ENCODE peak calls at places on chromosomes 5 and 9, in ten cellular contexts. C is coronary artery, Z is aorta, X is endodermal cell, I is right cardiac atrium, O is transverse colon, K is A549, W is left lung, D is IMR-90, L is GM23248. N is an unnamed sample.

GRCh38 chr5:87421307-87421706 is 8.6 kb upstream of the CCNH start:
- DNase-seq in Z (no peak), K (no peak), I (no peak), O (no peak), D (no peak), L (no peak), X (no peak), C (no peak), W (no peak), N (no peak)

GRCh38 chr5:45521067-45521466 is 175.1 kb downstream of the HCN1 start:
- DNase-seq in Z (no peak), D (peak), W (no peak), X (peak), K (peak), O (peak), I (no peak), C (no peak), L (no peak), N (no peak)

GRCh38 chr9:109717342-109717741 is 62.7 kb upstream of the PALM2AKAP2 start:
- DNase-seq in O (no peak), Z (no peak), I (no peak), W (no peak), L (no peak), D (peak), C (no peak), K (no peak), X (no peak), N (no peak)

GRCh38 chr5:170266570-170267379 is 30.8 kb downstream of the LCP2 start:
- DNase-seq in L (no peak), I (no peak), C (no peak), W (no peak), O (no peak), D (no peak), X (no peak), K (no peak), Z (no peak), N (peak)

GRCh38 chr5:113505181-113505580 is 8.3 kb upstream of the YTHDC2 start:
- DNase-seq in O (no peak), D (peak), L (peak), K (no peak), Z (no peak), X (no peak), I (no peak), C (no peak), W (no peak), N (no peak)

GRCh38 chr5:1654786-1655495 is 131.2 kb upstream of the LPCAT1 start:
- DNase-seq in W (no peak), O (no peak), X (no peak), L (no peak), D (no peak), C (peak), I (no peak), K (no peak), Z (no peak), N (no peak)

GRCh38 chr9:38008168-38009034 is 60.6 kb downstream of the SHB start:
- DNase-seq in C (no peak), X (peak), W (peak), D (peak), L (peak), Z (peak), O (peak), I (peak), K (peak), N (no peak)

GRCh38 chr5:12920527-12920926 is 1016.3 kb upstream of the CTNND2 start:
- DNase-seq in K (no peak), L (no peak), D (no peak), O (no peak), C (no peak), X (no peak), W (no peak), Z (no peak), I (no peak), N (no peak)

GRCh38 chr9:124202447-124202971 is 55.2 kb upstream of the NEK6 start:
- DNase-seq in X (peak), D (peak), Z (peak), K (no peak), L (no peak), I (peak), W (peak), O (peak), C (no peak), N (no peak)

GRCh38 chr9:109442716-109443115 is 55.4 kb downstream of the PTPN3 start:
- DNase-seq in X (no peak), C (no peak), I (no peak), K (no peak), O (no peak), D (no peak), Z (no peak), W (no peak), L (no peak), N (no peak)

DNA sequence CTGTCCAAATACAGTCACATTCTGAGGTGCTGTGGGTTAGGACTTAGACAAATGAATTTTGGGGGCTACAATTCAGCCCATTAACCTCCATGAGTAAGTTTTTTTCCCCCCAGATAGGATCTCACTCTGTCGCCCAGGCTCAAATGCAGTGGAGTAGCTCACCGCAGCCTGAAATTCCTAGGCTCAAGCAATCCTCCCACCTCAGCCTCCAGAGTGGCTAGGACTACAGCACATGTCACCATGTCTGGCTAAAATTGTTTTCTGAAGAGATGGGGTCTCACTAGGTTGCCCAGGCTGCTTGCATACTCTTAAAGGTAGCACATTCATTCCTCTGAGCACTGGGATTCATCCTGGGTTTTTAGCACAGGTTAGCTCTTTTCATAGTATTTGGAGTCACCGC is 22.2 kb downstream of the PPP2CA start:
- DNase-seq in Z (no peak), W (no peak), I (no peak), K (no peak), C (no peak), L (no peak), D (no peak), O (no peak), X (no peak), N (no peak)
- H3K27ac ChIP-seq in Z (no peak), W (no peak), I (no peak), K (no peak), C (no peak), L (no peak), D (no peak), O (no peak), X (no peak), N (no peak)

GRCh38 chr9:137756045-137756744 is 121.4 kb upstream of the CACNA1B start:
- DNase-seq in I (no peak), Z (no peak), O (no peak), D (peak), W (no peak), X (no peak), C (no peak), L (no peak), K (no peak), N (no peak)
- H3K27ac ChIP-seq in I (no peak), Z (no peak), O (no peak), D (no peak), W (no peak), X (no peak), C (no peak), L (no peak), K (no peak), N (no peak)

GRCh38 chr9:88993871-88994819 is 2.9 kb downstream of the S1PR3 start:
- DNase-seq in L (peak), X (peak), C (peak), I (peak), Z (no peak), W (no peak), K (no peak), D (no peak), O (no peak), N (no peak)

GRCh38 chr9:88996046-88997005 is 5.1 kb downstream of the S1PR3 start:
- DNase-seq in L (no peak), K (no peak), W (no peak), X (no peak), D (no peak), I (no peak), Z (no peak), O (no peak), C (peak), N (no peak)

GRCh38 chr9:88995205-88995604 is 3.9 kb downstream of the S1PR3 start:
- DNase-seq in C (peak), O (no peak), W (no peak), X (no peak), D (no peak), Z (no peak), I (no peak), K (no peak), L (no peak), N (no peak)

GRCh38 chr9:88994820-88995180 is 3.5 kb downstream of the S1PR3 start:
- DNase-seq in X (no peak), K (no peak), Z (no peak), D (peak), C (no peak), O (no peak), L (peak), W (no peak), I (no peak), N (no peak)

DNA sequence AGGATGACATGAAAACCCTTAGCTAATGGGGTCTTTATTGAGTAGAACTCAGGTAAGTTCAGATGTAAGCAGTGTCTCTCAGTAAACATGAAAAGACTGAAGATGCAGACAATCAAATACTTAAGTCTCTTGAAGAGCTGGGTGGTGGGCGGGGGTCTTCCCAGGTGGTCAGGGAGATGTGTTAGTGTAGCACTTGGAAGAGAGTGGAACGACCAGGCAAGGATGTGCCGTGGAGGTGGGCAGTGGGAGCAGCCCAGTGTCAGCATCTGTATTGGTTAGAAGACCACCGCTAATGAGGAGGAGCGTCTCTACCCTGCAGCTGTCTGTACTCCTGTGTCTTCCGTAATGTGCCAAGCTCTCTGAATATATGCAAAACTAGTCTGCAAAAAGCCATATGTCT is 4.4 kb downstream of the S1PR3 start:
- DNase-seq in X (no peak), L (no peak), D (no peak), W (no peak), Z (no peak), K (no peak), I (no peak), O (no peak), C (peak), N (no peak)
- H3K27ac ChIP-seq in X (no peak), L (no peak), D (no peak), W (no peak), Z (no peak), K (no peak), I (no peak), O (no peak), C (peak), N (no peak)

GRCh38 chr5:3278643-3279042 is 317.0 kb upstream of the IRX1 start:
- DNase-seq in W (no peak), D (no peak), Z (no peak), O (no peak), C (no peak), I (no peak), K (no peak), L (no peak), X (no peak), N (no peak)

GRCh38 chr5:3282841-3283240 is 312.8 kb upstream of the IRX1 start:
- DNase-seq in L (no peak), W (no peak), O (no peak), D (no peak), Z (no peak), I (no peak), C (no peak), K (no peak), X (no peak), N (no peak)

GRCh38 chr5:3284506-3284905 is 311.1 kb upstream of the IRX1 start:
- DNase-seq in W (no peak), K (no peak), X (no peak), D (no peak), I (no peak), O (no peak), C (no peak), L (no peak), Z (no peak), N (no peak)

GRCh38 chr5:3277590-3278196 is 317.9 kb upstream of the IRX1 start:
- DNase-seq in L (no peak), D (no peak), I (no peak), C (no peak), O (no peak), K (no peak), W (no peak), X (peak), Z (no peak), N (no peak)

GRCh38 chr5:3281346-3281745 is 314.3 kb upstream of the IRX1 start:
- DNase-seq in D (no peak), W (no peak), Z (no peak), I (no peak), O (no peak), X (no peak), K (no peak), C (no peak), L (no peak), N (no peak)
- H3K27ac ChIP-seq in D (no peak), W (no peak), Z (no peak), I (no peak), O (no peak), X (no peak), K (no peak), C (no peak), L (no peak), N (no peak)